ENCODE peak calls at places on chromosomes 13 and 19, in four cellular contexts. D, H, K and B are unnamed samples.

GRCh38 chr13:81480634-81481033 is 1139.7 kb upstream of the SPRY2 start:
- DNase-seq in D (no peak), H (no peak), K (no peak), B (no peak)

GRCh38 chr13:99425485-99426341 is 75.6 kb upstream of the TM9SF2 start:
- DNase-seq in D (no peak), H (no peak), K (no peak), B (no peak)

GRCh38 chr13:25528266-25528665 is 156.5 kb downstream of the ATP8A2 start:
- DNase-seq in D (no peak), H (no peak), K (no peak), B (no peak)

GRCh38 chr13:39353988-39354387 is 249.0 kb downstream of the LHFPL6 start:
- DNase-seq in D (no peak), H (no peak), K (no peak), B (no peak)

GRCh38 chr19:57946316-57946715 is 1.2 kb downstream of the ZNF256 start:
- DNase-seq in D (no peak), H (no peak), K (no peak), B (no peak)

GRCh38 chr19:3606174-3606689 is 443 bp downstream of the TBXA2R start:
- DNase-seq in D (no peak), H (no peak), K (peak), B (no peak)

GRCh38 chr13:30737511-30738342 is 2.4 kb downstream of the ALOX5AP start:
- DNase-seq in D (no peak), H (no peak), K (no peak), B (no peak)

GRCh38 chr13:113937497-113938140 is 36.3 kb downstream of the C13orf46 start:
- DNase-seq in D (no peak), H (no peak), K (no peak), B (no peak)

GRCh38 chr19:53977991-53978731 is 13.3 kb upstream of the CACNG6 start:
- DNase-seq in D (peak), H (peak), K (no peak), B (peak)

GRCh38 chr19:47776568-47776967 is 1.9 kb upstream of the SELENOW start:
- DNase-seq in D (no peak), H (no peak), K (peak), B (no peak)

GRCh38 chr19:21233691-21234090 is 91.9 kb downstream of the ZNF431 start:
- DNase-seq in D (no peak), H (no peak), K (no peak), B (no peak)

GRCh38 chr19:43675269-43675879 is 5.4 kb upstream of the PLAUR start:
- DNase-seq in D (no peak), H (no peak), K (peak), B (no peak)

GRCh38 chr19:41430907-41431306 is 3.7 kb upstream of the B3GNT8 start:
- DNase-seq in D (no peak), H (no peak), K (no peak), B (no peak)

GRCh38 chr13:59364508-59365187 is 799.1 kb downstream of the DIAPH3 start:
- DNase-seq in D (peak), H (no peak), K (no peak), B (no peak)

GRCh38 chr19:33388817-33389573 is 15.5 kb downstream of the CEBPG start:
- DNase-seq in D (no peak), H (no peak), K (no peak), B (no peak)

GRCh38 chr19:6765738-6766356 is 1.4 kb downstream of the SH2D3A start:
- DNase-seq in D (no peak), H (no peak), K (peak), B (no peak)

GRCh38 chr13:107457686-107458085 is 757.6 kb downstream of the LIG4 start:
- DNase-seq in D (no peak), H (no peak), K (no peak), B (no peak)

GRCh38 chr19:43332058-43332922 is 21.2 kb upstream of the CD177 start:
- DNase-seq in D (no peak), H (no peak), K (no peak), B (no peak)

GRCh38 chr13:42971670-42972355 is 20.2 kb downstream of the EPSTI1 start:
- DNase-seq in D (no peak), H (no peak), K (no peak), B (no peak)

GRCh38 chr13:29536853-29537252 is 58.6 kb downstream of the SLC7A1 start:
- DNase-seq in D (no peak), H (no peak), K (no peak), B (no peak)

GRCh38 chr19:56015756-56016155 is 29.2 kb downstream of the NLRP5 start:
- DNase-seq in D (no peak), H (no peak), K (no peak), B (no peak)

GRCh38 chr19:46840157-46840942 is 10.3 kb downstream of the AP2S1 start:
- DNase-seq in D (peak), H (no peak), K (peak), B (no peak)

GRCh38 chr19:47663911-47664771 is 49.1 kb upstream of the EHD2 start:
- DNase-seq in D (peak), H (peak), K (peak), B (peak)

GRCh38 chr19:5103812-5104410 is 135.0 kb downstream of the KDM4B start:
- DNase-seq in D (no peak), H (no peak), K (no peak), B (no peak)

GRCh38 chr13:27374650-27375049 is 49.8 kb upstream of the GTF3A start:
- DNase-seq in D (peak), H (no peak), K (peak), B (peak)